ENCODE peak calls at places on chromosome 16, in nine cellular contexts. P is tibial artery, E is AG10803, C is breast epithelium, F is pancreas, U is Peyer's patch, G is endodermal cell, R is heart left ventricle, I is cardiac muscle cell. A is an unnamed sample.

GRCh38 chr16:12089492-12090161 is 113.1 kb downstream of the SNX29 start:
- DNase-seq in P (peak), E (peak), C (no peak), F (peak), U (peak), G (peak), R (peak), I (peak), A (no peak)

GRCh38 chr16:50160495-50161164 is 7.5 kb downstream of the TENT4B start:
- DNase-seq in P (no peak), E (peak), C (no peak), F (no peak), U (no peak), G (no peak), R (no peak), I (no peak), A (no peak)

GRCh38 chr16:15523092-15523541 is 88.7 kb downstream of the BMERB1 start:
- DNase-seq in P (peak), E (no peak), C (no peak), F (no peak), U (peak), G (no peak), R (peak), I (no peak), A (no peak)

GRCh38 chr16:15055141-15056053 is 477 bp downstream of the NTAN1 start:
- DNase-seq in P (peak), E (peak), C (no peak), F (no peak), U (peak), G (no peak), R (peak), I (no peak), A (no peak)

GRCh38 chr16:84178146-84178765 is 8.6 kb downstream of the TAF1C start:
- DNase-seq in P (no peak), E (no peak), C (no peak), F (no peak), U (no peak), G (peak), R (no peak), I (no peak), A (no peak)

GRCh38 chr16:26137956-26138355 is 446.2 kb downstream of the HS3ST4 start:
- DNase-seq in P (no peak), E (no peak), C (no peak), F (no peak), U (no peak), G (no peak), R (no peak), I (no peak), A (no peak)

GRCh38 chr16:23640669-23640958 is 496 bp downstream of the PALB2 start:
- DNase-seq in P (no peak), E (peak), C (no peak), F (no peak), U (no peak), G (peak), R (no peak), I (no peak), A (no peak)

GRCh38 chr16:15879255-15879804 is 9.1 kb downstream of the CEP20 start:
- DNase-seq in P (no peak), E (peak), C (no peak), F (no peak), U (no peak), G (no peak), R (no peak), I (no peak), A (peak)

GRCh38 chr16:49940464-49941224 is 84.4 kb upstream of the CNEP1R1 start:
- DNase-seq in P (no peak), E (no peak), C (no peak), F (no peak), U (no peak), G (no peak), R (no peak), I (no peak), A (no peak)

GRCh38 chr16:64470916-64471315 is 650.9 kb downstream of the CDH11 start:
- DNase-seq in P (no peak), E (no peak), C (no peak), F (no peak), U (no peak), G (no peak), R (no peak), I (no peak), A (no peak)

GRCh38 chr16:4389051-4389955 is 17.7 kb downstream of the VASN start:
- DNase-seq in P (no peak), E (no peak), C (no peak), F (peak), U (no peak), G (peak), R (peak), I (peak), A (no peak)

GRCh38 chr16:51290886-51291285 is 139.8 kb upstream of the SALL1 start:
- DNase-seq in P (no peak), E (no peak), C (no peak), F (no peak), U (no peak), G (no peak), R (no peak), I (no peak), A (no peak)

GRCh38 chr16:8936421-8936820 is 27.3 kb downstream of the USP7 start:
- DNase-seq in P (no peak), E (no peak), C (no peak), F (no peak), U (peak), G (peak), R (no peak), I (no peak), A (no peak)

GRCh38 chr16:17972460-17972943 is 364.0 kb downstream of the NPIPA8 start:
- DNase-seq in P (peak), E (peak), C (no peak), F (no peak), U (no peak), G (no peak), R (no peak), I (no peak), A (no peak)

GRCh38 chr16:24348511-24349290 is 92.6 kb downstream of the CACNG3 start:
- DNase-seq in P (no peak), E (no peak), C (no peak), F (no peak), U (no peak), G (peak), R (no peak), I (peak), A (no peak)

GRCh38 chr16:86772671-86773338 is 194.5 kb downstream of the FOXL1 start:
- DNase-seq in P (no peak), E (peak), C (peak), F (no peak), U (no peak), G (no peak), R (no peak), I (no peak), A (peak)

GRCh38 chr16:11256657-11257130 is 690 bp upstream of the SOCS1 start:
- DNase-seq in P (peak), E (peak), C (no peak), F (peak), U (peak), G (peak), R (peak), I (peak), A (no peak)

GRCh38 chr16:66188786-66189725 is 177.4 kb upstream of the CDH5 start:
- DNase-seq in P (peak), E (peak), C (no peak), F (no peak), U (no peak), G (peak), R (no peak), I (no peak), A (no peak)

GRCh38 chr16:58614212-58614611 is 15.4 kb downstream of the CNOT1 start:
- DNase-seq in P (no peak), E (peak), C (no peak), F (no peak), U (no peak), G (no peak), R (no peak), I (no peak), A (no peak)

GRCh38 chr16:84220851-84221250 is 19.0 kb downstream of the KCNG4 start:
- DNase-seq in P (no peak), E (peak), C (no peak), F (no peak), U (no peak), G (no peak), R (no peak), I (no peak), A (peak)

GRCh38 chr16:75000481-75001081 is 1.8 kb downstream of the ZNRF1 start:
- DNase-seq in P (peak), E (no peak), C (no peak), F (no peak), U (no peak), G (peak), R (no peak), I (peak), A (no peak)

GRCh38 chr16:2422123-2422867 is 7.0 kb upstream of the CCNF start:
- DNase-seq in P (no peak), E (no peak), C (no peak), F (peak), U (no peak), G (no peak), R (no peak), I (no peak), A (no peak)

GRCh38 chr16:10318798-10319500 is 66.9 kb upstream of the ATF7IP2 start:
- DNase-seq in P (no peak), E (no peak), C (no peak), F (no peak), U (no peak), G (no peak), R (no peak), I (no peak), A (no peak)

GRCh38 chr16:76265434-76266045 is 11.7 kb upstream of the CNTNAP4 start:
- DNase-seq in P (no peak), E (no peak), C (no peak), F (no peak), U (no peak), G (peak), R (no peak), I (no peak), A (no peak)

GRCh38 chr16:81446318-81447275 is 2.0 kb downstream of the CMIP start:
- DNase-seq in P (no peak), E (peak), C (peak), F (no peak), U (peak), G (peak), R (no peak), I (no peak), A (no peak)

GRCh38 chr16:14042706-14043105 is 28.4 kb upstream of the MRTFB start:
- DNase-seq in P (peak), E (no peak), C (no peak), F (no peak), U (no peak), G (peak), R (no peak), I (no peak), A (no peak)

GRCh38 chr16:7344806-7345416 is 12.3 kb downstream of the RBFOX1 start:
- DNase-seq in P (no peak), E (no peak), C (no peak), F (no peak), U (no peak), G (no peak), R (peak), I (peak), A (no peak)

GRCh38 chr16:12329246-12329995 is 352.9 kb downstream of the SNX29 start:
- DNase-seq in P (no peak), E (no peak), C (no peak), F (no peak), U (no peak), G (no peak), R (no peak), I (peak), A (no peak)

GRCh38 chr16:3590736-3591435 is 13.7 kb upstream of the NLRC3 start:
- DNase-seq in P (no peak), E (no peak), C (no peak), F (no peak), U (no peak), G (no peak), R (no peak), I (no peak), A (no peak)

GRCh38 chr16:53711390-53711789 is 7.4 kb downstream of the FTO start:
- DNase-seq in P (no peak), E (no peak), C (no peak), F (no peak), U (no peak), G (no peak), R (no peak), I (no peak), A (no peak)

GRCh38 chr16:80058236-80058635 is 457.7 kb upstream of the MAF start:
- DNase-seq in P (peak), E (peak), C (peak), F (no peak), U (no peak), G (no peak), R (peak), I (no peak), A (no peak)

GRCh38 chr16:69859105-69859969 is 91.8 kb upstream of the CLEC18A start:
- DNase-seq in P (no peak), E (no peak), C (no peak), F (peak), U (no peak), G (peak), R (peak), I (peak), A (no peak)
- TF ChIP-seq CTCF in P (no peak), E (peak), C (no peak), F (no peak), U (peak), G (peak), R (peak), I (no peak), A (peak)

DNA sequence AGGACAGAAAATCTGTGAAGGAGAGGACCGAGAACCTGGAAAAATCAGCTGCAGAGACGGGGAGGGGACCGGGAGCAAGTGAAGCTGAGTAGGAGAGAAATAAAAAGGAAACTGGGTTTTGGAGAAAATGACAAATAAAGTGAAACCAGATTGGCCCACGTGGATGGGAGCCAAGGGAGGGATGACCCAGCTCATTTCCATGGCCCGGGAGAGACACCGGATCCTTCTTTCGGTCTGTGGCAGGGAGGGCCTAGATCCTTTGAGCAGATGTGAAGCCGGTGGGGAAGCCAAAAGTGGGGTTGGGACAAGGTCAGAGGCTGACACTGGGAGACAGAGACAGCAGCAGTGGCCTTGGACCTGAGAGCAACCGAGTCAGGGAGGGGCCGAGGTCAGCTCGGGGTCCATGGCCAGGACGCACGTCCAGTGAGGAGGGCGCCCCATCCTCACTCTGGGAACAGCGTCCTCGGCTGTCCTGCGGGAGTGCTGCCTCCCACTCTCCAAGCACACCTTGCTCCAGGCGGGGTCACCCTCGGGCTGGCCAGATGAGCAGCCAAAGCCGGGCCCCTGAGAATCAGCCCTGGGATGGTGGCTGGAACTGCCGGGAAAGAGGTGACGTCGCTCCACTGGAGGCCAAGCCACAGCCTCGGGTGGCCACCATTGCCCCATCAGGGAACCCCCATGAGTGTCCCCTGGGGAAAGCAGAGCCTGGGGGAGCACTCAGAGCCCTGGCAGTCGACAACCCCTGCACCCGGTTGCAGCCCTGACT is 50.8 kb upstream of the CDR2 start:
- DNase-seq in P (peak), E (peak), C (peak), F (no peak), U (no peak), G (peak), R (peak), I (no peak), A (no peak)
- H3K4me3 ChIP-seq in P (peak), E (peak), C (peak), F (no peak), U (no peak), G (no peak), R (peak), I (no peak), A (peak)

GRCh38 chr16:88662222-88662842 is 559 bp downstream of the MVD start:
- DNase-seq in P (no peak), E (no peak), C (no peak), F (peak), U (peak), G (peak), R (no peak), I (no peak), A (no peak)
- TF ChIP-seq CTCF in P (no peak), E (no peak), C (no peak), F (no peak), U (no peak), G (no peak), R (no peak), I (no peak), A (no peak)

GRCh38 chr16:1332618-1333148 is 762 bp upstream of the BAIAP3 start:
- DNase-seq in P (no peak), E (no peak), C (no peak), F (no peak), U (no peak), G (no peak), R (no peak), I (no peak), A (no peak)

GRCh38 chr16:1330260-1330914 is 3.1 kb upstream of the BAIAP3 start:
- DNase-seq in P (no peak), E (no peak), C (no peak), F (no peak), U (no peak), G (peak), R (no peak), I (no peak), A (no peak)

GRCh38 chr16:1333149-1333812 is at the start of gene BAIAP3:
- DNase-seq in P (no peak), E (no peak), C (no peak), F (peak), U (peak), G (peak), R (peak), I (peak), A (no peak)

GRCh38 chr16:1330931-1331711 is 2.3 kb upstream of the BAIAP3 start:
- DNase-seq in P (no peak), E (no peak), C (no peak), F (no peak), U (no peak), G (no peak), R (no peak), I (no peak), A (no peak)

DNA sequence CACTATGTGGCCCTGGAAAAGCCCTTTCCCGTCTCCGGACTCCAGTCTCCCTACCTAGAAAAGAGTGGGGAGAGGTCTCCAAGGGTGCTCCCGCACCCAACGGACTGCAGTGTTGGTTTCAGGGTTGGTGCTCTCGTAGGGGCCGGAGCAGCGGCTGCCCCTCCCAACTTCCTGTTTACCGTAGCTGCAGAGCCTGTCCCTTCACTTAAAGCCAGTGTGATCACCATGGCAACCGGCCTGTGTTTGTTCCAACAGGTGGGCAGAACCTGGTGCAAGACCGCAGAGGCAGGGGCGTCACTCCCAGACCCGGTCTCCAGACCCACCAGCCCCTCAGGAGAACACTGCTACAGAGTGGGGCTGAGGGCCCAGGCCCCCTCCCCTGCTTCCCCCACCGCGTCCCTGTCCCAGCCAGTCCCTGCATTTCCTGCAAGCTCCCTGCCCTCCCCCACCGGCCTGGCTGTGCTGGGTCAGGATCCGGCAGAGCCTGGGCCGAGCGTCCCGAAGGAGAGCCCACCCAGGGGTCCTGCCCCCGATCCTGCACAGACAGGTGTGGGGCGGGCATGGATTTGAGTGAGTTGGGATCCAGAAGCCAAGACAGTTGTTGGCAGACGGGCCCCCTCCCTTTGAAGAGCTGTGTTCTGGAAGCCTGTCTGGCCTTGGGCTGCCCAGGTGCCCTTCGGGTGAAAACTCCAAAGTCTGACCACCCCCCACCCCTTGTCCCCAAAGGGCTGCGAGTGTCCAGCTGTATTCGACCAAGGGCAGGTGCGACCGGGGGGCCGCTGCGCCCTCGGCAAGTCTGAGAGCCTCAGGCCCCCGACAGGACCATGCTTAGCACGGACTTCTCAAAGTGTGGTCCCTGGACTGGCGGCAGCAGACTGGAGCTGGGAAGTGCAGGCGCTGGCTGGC is 1.5 kb upstream of the BAIAP3 start:
- DNase-seq in P (no peak), E (peak), C (peak), F (no peak), U (peak), G (peak), R (peak), I (no peak), A (no peak)
- H3K4me3 ChIP-seq in P (peak), E (no peak), C (peak), F (no peak), U (peak), G (peak), R (peak), I (no peak), A (no peak)

GRCh38 chr16:85333744-85334640 is 221.7 kb upstream of the CIBAR2 start:
- DNase-seq in P (no peak), E (no peak), C (no peak), F (no peak), U (no peak), G (peak), R (no peak), I (no peak), A (no peak)
- TF ChIP-seq CTCF in P (no peak), E (no peak), C (no peak), F (no peak), U (peak), G (peak), R (no peak), I (no peak), A (no peak)

GRCh38 chr16:55552621-55553020 is 13.9 kb upstream of the CAPNS2 start:
- DNase-seq in P (no peak), E (peak), C (no peak), F (no peak), U (no peak), G (no peak), R (no peak), I (no peak), A (peak)
- H3K4me3 ChIP-seq in P (no peak), E (no peak), C (no peak), F (no peak), U (no peak), G (no peak), R (no peak), I (no peak), A (no peak)

DNA sequence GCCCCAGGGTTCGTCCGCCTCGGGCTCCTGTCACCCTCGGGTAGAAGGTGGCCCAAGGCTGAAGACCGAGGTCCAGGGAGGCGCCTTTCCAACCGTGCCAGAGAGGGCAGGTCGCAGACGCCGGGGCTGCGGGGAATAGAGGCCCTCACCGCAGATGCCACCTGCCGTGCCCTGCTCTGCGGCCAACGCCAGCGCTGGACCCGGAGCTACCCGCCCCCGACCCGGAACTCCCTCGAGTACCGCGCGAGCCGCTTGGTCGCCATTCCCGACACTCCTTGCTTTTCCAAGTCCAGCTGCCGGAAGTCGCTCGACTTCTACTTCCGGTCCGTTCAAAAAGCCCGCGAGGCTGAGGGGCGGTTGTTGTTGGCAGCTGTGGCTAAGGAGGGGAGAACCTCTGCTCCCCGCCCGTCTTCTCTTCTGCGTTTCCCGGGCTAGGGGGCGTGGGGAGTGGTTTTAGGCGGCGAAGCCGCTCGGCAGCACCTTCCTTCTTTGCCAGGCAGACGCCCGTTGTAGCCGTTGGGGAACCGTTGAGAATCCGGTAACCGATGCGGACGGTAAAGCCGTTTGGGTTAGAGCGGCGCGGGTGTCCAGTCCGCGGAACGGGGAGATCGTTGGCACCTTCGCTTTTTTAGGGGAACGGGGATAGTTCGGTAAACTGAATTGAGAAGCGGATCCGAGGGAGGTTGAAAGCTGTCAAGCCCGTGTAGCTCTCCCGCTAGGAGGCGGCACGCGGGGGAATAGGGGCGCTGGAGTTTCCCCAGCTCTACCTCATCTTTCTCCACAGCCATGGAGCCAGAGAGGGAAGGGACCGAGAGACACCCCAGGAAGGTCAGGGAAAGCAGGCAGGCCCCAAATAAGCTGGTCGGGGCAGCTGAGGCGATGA is at the start of the genes ERI2 and REXO5:
- DNase-seq in P (peak), E (peak), C (peak), F (peak), U (peak), G (peak), R (peak), I (peak), A (peak)
- TF ChIP-seq CTCF in P (peak), E (peak), C (peak), F (no peak), U (peak), G (peak), R (no peak), I (peak), A (peak)

A was measured in AG04449.